ENCODE peak calls at places on chromosomes 11 and 22, in six cellular contexts. B is NCI-H1105 treated with DMSO at 0.1 percent for 48 hours; W is CD8-positive, alpha-beta T cell; P is lower lobe of right lung; J is AG09319; C is memory B cell. Y is an unnamed sample.

GRCh38 chr11:109490953-109491733 is 69.2 kb downstream of the C11orf87 start:
- DNase-seq in C (no peak), J (no peak), B (no peak), W (no peak), P (no peak), Y (no peak)

GRCh38 chr11:66115638-66116410 is 45.8 kb downstream of the PACS1 start:
- DNase-seq in B (no peak), C (no peak), J (no peak), P (no peak), W (no peak), Y (no peak)

GRCh38 chr22:45201678-45202332 is 38.1 kb downstream of the NUP50 start:
- DNase-seq in J (peak), P (peak), W (no peak), C (no peak), B (no peak), Y (no peak)

GRCh38 chr11:17163742-17164141 is 44.0 kb downstream of the PIK3C2A start:
- DNase-seq in C (no peak), W (no peak), P (no peak), B (no peak), J (no peak), Y (no peak)

GRCh38 chr11:117621226-117621625 is 175.8 kb downstream of the DSCAML1 start:
- DNase-seq in P (no peak), B (no peak), C (no peak), W (no peak), J (no peak), Y (no peak)

GRCh38 chr11:34028407-34028804 is 23.1 kb upstream of the CAPRIN1 start:
- DNase-seq in C (no peak), J (no peak), W (no peak), P (no peak), B (no peak), Y (no peak)

GRCh38 chr22:49575703-49576081 is 252.0 kb downstream of the BRD1 start:
- DNase-seq in J (no peak), B (no peak), W (no peak), C (no peak), P (peak), Y (peak)

GRCh38 chr11:44833869-44834452 is 107.2 kb downstream of the TSPAN18 start:
- DNase-seq in J (no peak), P (no peak), W (no peak), C (no peak), B (no peak), Y (no peak)

GRCh38 chr22:25942126-25942988 is 200.4 kb downstream of the MYO18B start:
- DNase-seq in J (no peak), B (no peak), C (no peak), P (no peak), W (no peak), Y (no peak)

GRCh38 chr11:76838422-76839068 is 22.2 kb upstream of the ACER3 start:
- DNase-seq in P (no peak), C (no peak), J (no peak), B (no peak), W (no peak), Y (no peak)

GRCh38 chr11:20962581-20962980 is 293.2 kb downstream of the NELL1 start:
- DNase-seq in B (no peak), W (no peak), P (no peak), C (no peak), J (no peak), Y (no peak)

Y was measured in RWPE2.